ENCODE peak calls at places on chromosome 21, in nine cellular contexts. P is stimulated activated CD8-positive, alpha-beta memory T cell treated with anti-CD3 and anti-CD28 coated beads, Interleukin-12 subunit alpha, Interleukin-12 subunit beta, amount 100 ng/mL, for 4 hours; Z is NCI-H2227 treated with DMSO at 0.1 percent for 48 hours; U is hypothalamus; O is progenitor cell of endocrine pancreas; J is spleen; E is D341Med; Y is kidney glomerular epithelial cell; T is G401. W is an unnamed sample.
A peak's percentile ranks its signal among the peaks of the same experiment; 100 is the strongest.

GRCh38 chr21:42387843-42388242 is 8.0 kb downstream of the TMPRSS3 start:
- DNase-seq in O (no peak), E (no peak), Y (no peak), Z (no peak), U (no peak), T (no peak), J (peak; percentile 7), P (no peak), W (no peak)

GRCh38 chr21:33339938-33340337 is 15.2 kb downstream of the IFNAR1 start:
- DNase-seq in J (no peak), Z (no peak), T (no peak), E (no peak), O (no peak), U (no peak), P (no peak), Y (no peak), W (no peak)

GRCh38 chr21:35048706-35049617 is at the start of gene RUNX1:
- DNase-seq in E (no peak), O (no peak), J (peak; percentile 90), P (peak; percentile 65), Z (no peak), U (no peak), Y (peak; percentile 92), T (no peak), W (peak; percentile 93)

GRCh38 chr21:15682182-15682895 is 47.4 kb upstream of the USP25 start:
- DNase-seq in Z (no peak), Y (peak; percentile 14), E (no peak), P (no peak), O (no peak), T (no peak), J (no peak), U (no peak), W (peak; percentile 57)

GRCh38 chr21:30251781-30252180 is 31.0 kb downstream of the KRTAP24-1 start:
- DNase-seq in E (no peak), Y (no peak), J (no peak), O (no peak), U (no peak), Z (no peak), P (no peak), T (no peak), W (peak; percentile 69)

GRCh38 chr21:18743523-18743922 is 339.9 kb upstream of the TMPRSS15 start:
- DNase-seq in Y (no peak), J (no peak), U (no peak), E (no peak), P (no peak), Z (no peak), T (no peak), O (no peak), W (no peak)

GRCh38 chr21:16502897-16503296 is 773.1 kb downstream of the USP25 start:
- DNase-seq in Z (no peak), J (no peak), T (no peak), U (no peak), Y (no peak), E (no peak), O (no peak), P (no peak), W (no peak)

GRCh38 chr21:43814215-43815106 is 25.1 kb downstream of the RRP1 start:
- DNase-seq in P (no peak), J (no peak), T (no peak), U (no peak), Z (no peak), Y (no peak), O (no peak), E (no peak), W (peak; percentile 22)

GRCh38 chr21:36297938-36298572 is 21.9 kb upstream of the MORC3 start:
- DNase-seq in T (no peak), O (no peak), Z (no peak), J (peak; percentile 85), Y (no peak), E (no peak), P (peak; percentile 31), U (no peak), W (peak; percentile 63)

GRCh38 chr21:35485364-35485763 is 436.3 kb upstream of the RUNX1 start:
- DNase-seq in J (no peak), O (no peak), P (no peak), E (no peak), U (no peak), Y (no peak), T (no peak), Z (no peak), W (no peak)

GRCh38 chr21:27648560-27648959 is 681.7 kb upstream of the ADAMTS5 start:
- DNase-seq in P (no peak), Y (no peak), E (no peak), T (no peak), O (no peak), Z (no peak), J (no peak), U (no peak), W (peak; percentile 81)

W was measured in kidney tubule cell.